ENCODE peak calls at places on chromosomes 6 and 20, in four cellular contexts. One of them, this sample, is unnamed.

GRCh38 chr6:4370066-4370465 is 234.7 kb upstream of the ECI2 start:
- DNase-seq in stomach: no peak
- DNase-seq in GM12878: no peak
- DNase-seq in prostate gland: no peak
- DNase-seq in this sample: no peak

GRCh38 chr6:53179961-53180651 is 31.5 kb upstream of the GCM1 start:
- DNase-seq in stomach: peak
- DNase-seq in GM12878: no peak
- DNase-seq in prostate gland: peak
- DNase-seq in this sample: no peak

GRCh38 chr20:52500150-52500549 is 308.6 kb upstream of the ZFP64 start:
- DNase-seq in GM12878: no peak
- DNase-seq in prostate gland: no peak
- DNase-seq in stomach: no peak
- DNase-seq in this sample: no peak

GRCh38 chr6:96939019-96939805 is 14.7 kb downstream of the KLHL32 start:
- DNase-seq in GM12878: no peak
- DNase-seq in prostate gland: no peak
- DNase-seq in stomach: no peak
- DNase-seq in this sample: peak

GRCh38 chr20:14582855-14583254 is 245.4 kb upstream of the FLRT3 start:
- DNase-seq in stomach: no peak
- DNase-seq in GM12878: no peak
- DNase-seq in prostate gland: no peak
- DNase-seq in this sample: no peak

GRCh38 chr6:39140556-39141191 is 25.7 kb upstream of the SAYSD1 start:
- DNase-seq in prostate gland: no peak
- DNase-seq in GM12878: no peak
- DNase-seq in stomach: no peak
- DNase-seq in this sample: no peak

GRCh38 chr20:50798650-50799049 is 3.8 kb downstream of the BCAS4 start:
- DNase-seq in stomach: no peak
- DNase-seq in GM12878: no peak
- DNase-seq in prostate gland: no peak
- DNase-seq in this sample: no peak

GRCh38 chr20:2846698-2847097 is 6.2 kb downstream of the VPS16 start:
- DNase-seq in prostate gland: no peak
- DNase-seq in stomach: no peak
- DNase-seq in GM12878: no peak
- DNase-seq in this sample: no peak

GRCh38 chr6:6865601-6866000 is 242.2 kb upstream of the RREB1 start:
- DNase-seq in GM12878: no peak
- DNase-seq in prostate gland: no peak
- DNase-seq in stomach: no peak
- DNase-seq in this sample: peak

GRCh38 chr20:40757087-40757486 is 68.1 kb upstream of the MAFB start:
- DNase-seq in GM12878: peak
- DNase-seq in prostate gland: no peak
- DNase-seq in stomach: no peak
- DNase-seq in this sample: no peak

GRCh38 chr6:125952764-125953501 is 3.6 kb upstream of the HINT3 start:
- DNase-seq in prostate gland: no peak
- DNase-seq in GM12878: no peak
- DNase-seq in stomach: no peak
- DNase-seq in this sample: peak

GRCh38 chr20:64192406-64192805 is 28.2 kb downstream of the MYT1 start:
- DNase-seq in prostate gland: no peak
- DNase-seq in stomach: no peak
- DNase-seq in GM12878: no peak
- DNase-seq in this sample: no peak

GRCh38 chr6:100134703-100135102 is 140.7 kb upstream of the MCHR2 start:
- DNase-seq in stomach: no peak
- DNase-seq in GM12878: no peak
- DNase-seq in prostate gland: no peak
- DNase-seq in this sample: no peak

GRCh38 chr6:75855047-75855446 is 106.0 kb downstream of the MYO6 start:
- DNase-seq in prostate gland: peak
- DNase-seq in GM12878: no peak
- DNase-seq in stomach: peak
- DNase-seq in this sample: peak

GRCh38 chr6:69650703-69651102 is 146.1 kb downstream of the LMBRD1 start:
- DNase-seq in prostate gland: no peak
- DNase-seq in GM12878: no peak
- DNase-seq in stomach: no peak
- DNase-seq in this sample: no peak

GRCh38 chr6:28988536-28989415 is 16.3 kb downstream of the ZNF311 start:
- DNase-seq in prostate gland: no peak
- DNase-seq in GM12878: no peak
- DNase-seq in stomach: peak
- DNase-seq in this sample: peak

GRCh38 chr20:11001767-11002540 is 328.2 kb upstream of the JAG1 start:
- DNase-seq in GM12878: no peak
- DNase-seq in prostate gland: peak
- DNase-seq in stomach: no peak
- DNase-seq in this sample: no peak

GRCh38 chr20:5316188-5317158 is at the start of gene PROKR2:
- DNase-seq in stomach: no peak
- DNase-seq in prostate gland: no peak
- DNase-seq in GM12878: no peak
- DNase-seq in this sample: peak

GRCh38 chr6:7773322-7773721 is 47.4 kb downstream of the BMP6 start:
- DNase-seq in GM12878: no peak
- DNase-seq in stomach: no peak
- DNase-seq in prostate gland: no peak
- DNase-seq in this sample: no peak

GRCh38 chr20:23875606-23876237 is 3.8 kb downstream of the CST5 start:
- DNase-seq in stomach: no peak
- DNase-seq in prostate gland: no peak
- DNase-seq in GM12878: no peak
- DNase-seq in this sample: no peak

GRCh38 chr20:18698735-18699380 is 111.0 kb downstream of the DTD1 start:
- DNase-seq in stomach: no peak
- DNase-seq in GM12878: no peak
- DNase-seq in prostate gland: no peak
- DNase-seq in this sample: no peak

GRCh38 chr6:129498950-129499870 is 210.8 kb downstream of the ARHGAP18 start:
- DNase-seq in prostate gland: peak
- DNase-seq in stomach: no peak
- DNase-seq in GM12878: no peak
- DNase-seq in this sample: peak

GRCh38 chr20:48180039-48180438 is 394.8 kb upstream of the SULF2 start:
- DNase-seq in GM12878: no peak
- DNase-seq in stomach: no peak
- DNase-seq in prostate gland: no peak
- DNase-seq in this sample: no peak

GRCh38 chr20:50636601-50637539 is 54.5 kb downstream of the RIPOR3 start:
- DNase-seq in prostate gland: no peak
- DNase-seq in GM12878: no peak
- DNase-seq in stomach: no peak
- DNase-seq in this sample: peak

GRCh38 chr20:35621560-35621946 is 5.9 kb downstream of the SPAG4 start:
- DNase-seq in GM12878: no peak
- DNase-seq in prostate gland: no peak
- DNase-seq in stomach: no peak
- DNase-seq in this sample: no peak

GRCh38 chr6:1470040-1470439 is 80.7 kb downstream of the FOXF2 start:
- DNase-seq in prostate gland: no peak
- DNase-seq in stomach: no peak
- DNase-seq in GM12878: peak
- DNase-seq in this sample: no peak

GRCh38 chr6:162372092-162372491 is 355.5 kb downstream of the PRKN start:
- DNase-seq in prostate gland: no peak
- DNase-seq in stomach: no peak
- DNase-seq in GM12878: no peak
- DNase-seq in this sample: no peak

GRCh38 chr20:43140719-43141118 is 49.0 kb downstream of the PTPRT start:
- DNase-seq in GM12878: no peak
- DNase-seq in stomach: no peak
- DNase-seq in prostate gland: no peak
- DNase-seq in this sample: no peak

GRCh38 chr20:1897965-1898464 is 2.8 kb downstream of the SIRPA start:
- DNase-seq in GM12878: peak
- DNase-seq in prostate gland: no peak
- DNase-seq in stomach: no peak
- DNase-seq in this sample: no peak

GRCh38 chr6:124870611-124871201 is 91.5 kb upstream of the RNF217 start:
- DNase-seq in prostate gland: no peak
- DNase-seq in stomach: no peak
- DNase-seq in GM12878: no peak
- DNase-seq in this sample: peak

GRCh38 chr20:1952737-1953530 is 40.9 kb downstream of the PDYN start:
- DNase-seq in stomach: no peak
- DNase-seq in GM12878: peak
- DNase-seq in prostate gland: no peak
- DNase-seq in this sample: no peak

GRCh38 chr6:87772597-87773530 is 70.8 kb upstream of the AKIRIN2 start:
- DNase-seq in prostate gland: no peak
- DNase-seq in GM12878: no peak
- DNase-seq in stomach: no peak
- DNase-seq in this sample: no peak

GRCh38 chr6:81241717-81242116 is 510.8 kb downstream of the TENT5A start:
- DNase-seq in prostate gland: no peak
- DNase-seq in stomach: no peak
- DNase-seq in GM12878: no peak
- DNase-seq in this sample: peak

GRCh38 chr6:35048631-35049083 is 92.5 kb downstream of the TCP11 start:
- DNase-seq in stomach: no peak
- DNase-seq in prostate gland: no peak
- DNase-seq in GM12878: no peak
- DNase-seq in this sample: no peak
- TF ChIP-seq POLR2A in stomach: no peak
- TF ChIP-seq POLR2A in prostate gland: no peak
- TF ChIP-seq POLR2A in GM12878: no peak
- TF ChIP-seq POLR2A in this sample: no peak

GRCh38 chr6:90583783-90584481 is 2.9 kb downstream of the MAP3K7 start:
- DNase-seq in prostate gland: no peak
- DNase-seq in stomach: no peak
- DNase-seq in GM12878: no peak
- DNase-seq in this sample: no peak
- TF ChIP-seq POLR2A in prostate gland: no peak
- TF ChIP-seq POLR2A in stomach: no peak
- TF ChIP-seq POLR2A in GM12878: no peak
- TF ChIP-seq POLR2A in this sample: no peak

DNA sequence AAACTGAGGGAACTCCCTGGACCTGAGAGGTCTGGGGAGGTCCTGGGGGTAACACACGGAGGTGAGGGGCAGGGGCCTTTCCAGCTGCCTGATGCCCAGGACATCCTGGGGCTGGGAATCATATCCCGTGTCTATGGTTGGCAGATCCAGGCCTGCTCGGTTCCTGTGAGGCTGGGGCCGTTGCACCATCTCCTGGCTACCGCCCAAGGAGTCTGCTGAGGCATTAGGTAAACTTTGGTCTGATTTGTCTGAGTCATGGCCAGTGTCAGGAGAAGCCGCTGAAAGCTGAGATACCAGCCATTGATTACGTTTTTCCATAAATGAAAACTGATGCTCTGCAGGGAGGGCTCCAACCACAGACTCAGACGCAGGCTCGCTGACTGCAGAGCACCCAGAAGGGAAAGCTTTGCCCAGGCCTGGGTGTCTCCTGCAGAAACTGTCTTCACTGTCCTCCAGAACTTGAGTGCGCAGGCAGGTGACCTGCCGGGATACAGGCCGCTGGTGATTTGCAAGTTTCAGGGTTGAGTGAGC is 14.2 kb downstream of the TRAF3IP2 start:
- DNase-seq in stomach: peak
- DNase-seq in prostate gland: peak
- DNase-seq in GM12878: no peak
- DNase-seq in this sample: peak
- TF ChIP-seq POLR2A in stomach: no peak
- TF ChIP-seq POLR2A in prostate gland: no peak
- TF ChIP-seq POLR2A in GM12878: no peak
- TF ChIP-seq POLR2A in this sample: no peak

DNA sequence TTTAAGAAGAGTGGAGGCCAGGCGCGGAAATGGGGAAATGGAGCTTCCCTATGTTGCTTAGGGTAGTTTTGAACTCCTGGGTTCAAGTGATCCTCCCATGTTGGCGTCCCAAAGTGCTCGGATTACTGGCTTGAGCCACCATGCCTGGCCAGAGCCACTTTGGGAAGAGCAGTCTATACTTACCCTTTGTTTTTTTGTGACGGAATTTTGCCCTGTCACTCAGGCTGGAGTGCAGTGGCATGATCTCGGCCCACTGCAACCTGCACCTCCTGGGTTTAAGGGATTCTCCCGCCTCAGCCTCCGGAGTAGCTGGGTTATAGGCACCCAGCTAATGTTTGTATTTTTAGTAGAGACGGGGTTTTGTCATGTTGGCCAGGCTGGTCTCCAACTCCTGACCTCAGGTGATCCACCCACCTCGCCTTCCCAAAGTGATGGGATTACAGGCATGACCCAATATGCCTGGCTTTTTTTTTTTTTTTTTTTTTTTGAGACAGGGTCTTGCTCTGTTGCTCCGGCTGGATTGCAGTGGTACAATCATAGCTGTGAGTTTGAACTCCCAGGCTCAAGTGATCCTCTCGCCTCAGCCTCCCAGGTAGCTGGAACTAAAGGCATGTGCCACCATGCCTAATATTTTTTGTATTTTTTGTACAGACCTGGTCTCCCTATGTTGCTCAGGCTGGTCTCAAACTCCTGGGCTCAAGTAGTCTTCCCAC is 18.0 kb downstream of the PPP1R10 start:
- DNase-seq in stomach: no peak
- DNase-seq in prostate gland: no peak
- DNase-seq in GM12878: no peak
- DNase-seq in this sample: no peak
- TF ChIP-seq POLR2A in stomach: no peak
- TF ChIP-seq POLR2A in prostate gland: no peak
- TF ChIP-seq POLR2A in GM12878: no peak
- TF ChIP-seq POLR2A in this sample: peak

GRCh38 chr6:36334343-36334742 is 2.3 kb downstream of the BNIP5 start:
- DNase-seq in GM12878: no peak
- DNase-seq in prostate gland: no peak
- DNase-seq in stomach: no peak
- DNase-seq in this sample: no peak

GRCh38 chr6:36335465-36336209 is 1.1 kb downstream of the BNIP5 start:
- DNase-seq in stomach: no peak
- DNase-seq in GM12878: no peak
- DNase-seq in prostate gland: no peak
- DNase-seq in this sample: no peak

GRCh38 chr6:36333889-36334288 is 2.8 kb downstream of the BNIP5 start:
- DNase-seq in stomach: no peak
- DNase-seq in GM12878: no peak
- DNase-seq in prostate gland: no peak
- DNase-seq in this sample: no peak

GRCh38 chr6:36336210-36336588 is 489 bp downstream of the BNIP5 start:
- DNase-seq in stomach: no peak
- DNase-seq in GM12878: no peak
- DNase-seq in prostate gland: no peak
- DNase-seq in this sample: no peak

GRCh38 chr6:36334832-36335459 is 1.7 kb downstream of the BNIP5 start:
- DNase-seq in GM12878: no peak
- DNase-seq in prostate gland: no peak
- DNase-seq in stomach: peak
- DNase-seq in this sample: no peak
- TF ChIP-seq POLR2A in GM12878: no peak
- TF ChIP-seq POLR2A in prostate gland: no peak
- TF ChIP-seq POLR2A in stomach: no peak
- TF ChIP-seq POLR2A in this sample: no peak